ENCODE peak calls at places on chromosomes 12 and 14, in eight cellular contexts. One of them, this sample, is unnamed.

GRCh38 chr14:36383674-36384421 is 63.4 kb upstream of the MBIP start:
- DNase-seq in GF-D8: no peak
- DNase-seq in stimulated activated CD8-positive, alpha-beta memory T cell treated with anti-CD3 and anti-CD28 coated beads, Interleukin-7, amount 100 ng/mL, for 4 hours: no peak
- DNase-seq in CD4-positive, CD25-positive, alpha-beta regulatory T cell: no peak
- DNase-seq in RPMI8226: peak; percentile 27
- DNase-seq in head of caudate nucleus: peak; percentile 47
- DNase-seq in endothelial cell: no peak
- DNase-seq in H4: peak; percentile 95
- DNase-seq in this sample: no peak

GRCh38 chr14:69037790-69038448 is 58.8 kb upstream of the ACTN1 start:
- DNase-seq in RPMI8226: no peak
- DNase-seq in endothelial cell: no peak
- DNase-seq in head of caudate nucleus: no peak
- DNase-seq in H4: peak; percentile 20
- DNase-seq in GF-D8: no peak
- DNase-seq in CD4-positive, CD25-positive, alpha-beta regulatory T cell: no peak
- DNase-seq in stimulated activated CD8-positive, alpha-beta memory T cell treated with anti-CD3 and anti-CD28 coated beads, Interleukin-7, amount 100 ng/mL, for 4 hours: no peak
- DNase-seq in this sample: no peak

GRCh38 chr12:93135286-93136239 is 206.5 kb upstream of the EEA1 start:
- DNase-seq in RPMI8226: no peak
- DNase-seq in stimulated activated CD8-positive, alpha-beta memory T cell treated with anti-CD3 and anti-CD28 coated beads, Interleukin-7, amount 100 ng/mL, for 4 hours: no peak
- DNase-seq in H4: peak; percentile 77
- DNase-seq in GF-D8: peak; percentile 51
- DNase-seq in endothelial cell: no peak
- DNase-seq in CD4-positive, CD25-positive, alpha-beta regulatory T cell: peak; percentile 19
- DNase-seq in head of caudate nucleus: no peak
- DNase-seq in this sample: no peak

GRCh38 chr14:69612014-69612758 is 790 bp downstream of the SUSD6 start:
- DNase-seq in GF-D8: no peak
- DNase-seq in RPMI8226: peak; percentile 50
- DNase-seq in CD4-positive, CD25-positive, alpha-beta regulatory T cell: peak; percentile 72
- DNase-seq in head of caudate nucleus: peak; percentile 30
- DNase-seq in H4: no peak
- DNase-seq in endothelial cell: peak; percentile 39
- DNase-seq in stimulated activated CD8-positive, alpha-beta memory T cell treated with anti-CD3 and anti-CD28 coated beads, Interleukin-7, amount 100 ng/mL, for 4 hours: peak; percentile 31
- DNase-seq in this sample: no peak

GRCh38 chr14:60656755-60657608 is 7.7 kb upstream of the SIX1 start:
- DNase-seq in endothelial cell: peak; percentile 64
- DNase-seq in CD4-positive, CD25-positive, alpha-beta regulatory T cell: no peak
- DNase-seq in GF-D8: peak; percentile 54
- DNase-seq in stimulated activated CD8-positive, alpha-beta memory T cell treated with anti-CD3 and anti-CD28 coated beads, Interleukin-7, amount 100 ng/mL, for 4 hours: no peak
- DNase-seq in head of caudate nucleus: peak; percentile 13
- DNase-seq in RPMI8226: peak; percentile 61
- DNase-seq in H4: peak; percentile 41
- DNase-seq in this sample: no peak

GRCh38 chr12:47249082-47249481 is 169.3 kb upstream of the AMIGO2 start:
- DNase-seq in H4: no peak
- DNase-seq in head of caudate nucleus: no peak
- DNase-seq in endothelial cell: no peak
- DNase-seq in RPMI8226: no peak
- DNase-seq in CD4-positive, CD25-positive, alpha-beta regulatory T cell: no peak
- DNase-seq in stimulated activated CD8-positive, alpha-beta memory T cell treated with anti-CD3 and anti-CD28 coated beads, Interleukin-7, amount 100 ng/mL, for 4 hours: no peak
- DNase-seq in GF-D8: no peak
- DNase-seq in this sample: no peak

GRCh38 chr12:6418796-6419195 is 26.0 kb upstream of the CD27 start:
- DNase-seq in GF-D8: no peak
- DNase-seq in RPMI8226: no peak
- DNase-seq in head of caudate nucleus: no peak
- DNase-seq in CD4-positive, CD25-positive, alpha-beta regulatory T cell: no peak
- DNase-seq in stimulated activated CD8-positive, alpha-beta memory T cell treated with anti-CD3 and anti-CD28 coated beads, Interleukin-7, amount 100 ng/mL, for 4 hours: no peak
- DNase-seq in endothelial cell: no peak
- DNase-seq in H4: no peak
- DNase-seq in this sample: no peak

GRCh38 chr12:14965221-14965620 is 3.8 kb upstream of the ARHGDIB start:
- DNase-seq in head of caudate nucleus: no peak
- DNase-seq in H4: no peak
- DNase-seq in CD4-positive, CD25-positive, alpha-beta regulatory T cell: no peak
- DNase-seq in RPMI8226: no peak
- DNase-seq in GF-D8: no peak
- DNase-seq in stimulated activated CD8-positive, alpha-beta memory T cell treated with anti-CD3 and anti-CD28 coated beads, Interleukin-7, amount 100 ng/mL, for 4 hours: no peak
- DNase-seq in endothelial cell: no peak
- DNase-seq in this sample: no peak

GRCh38 chr12:80848858-80849257 is 88.9 kb downstream of the LIN7A start:
- DNase-seq in CD4-positive, CD25-positive, alpha-beta regulatory T cell: no peak
- DNase-seq in stimulated activated CD8-positive, alpha-beta memory T cell treated with anti-CD3 and anti-CD28 coated beads, Interleukin-7, amount 100 ng/mL, for 4 hours: no peak
- DNase-seq in RPMI8226: no peak
- DNase-seq in head of caudate nucleus: no peak
- DNase-seq in endothelial cell: no peak
- DNase-seq in GF-D8: no peak
- DNase-seq in H4: no peak
- DNase-seq in this sample: no peak

GRCh38 chr12:114399664-114400211 is 6.2 kb downstream of the TBX5 start:
- DNase-seq in H4: no peak
- DNase-seq in stimulated activated CD8-positive, alpha-beta memory T cell treated with anti-CD3 and anti-CD28 coated beads, Interleukin-7, amount 100 ng/mL, for 4 hours: no peak
- DNase-seq in head of caudate nucleus: no peak
- DNase-seq in RPMI8226: no peak
- DNase-seq in CD4-positive, CD25-positive, alpha-beta regulatory T cell: no peak
- DNase-seq in GF-D8: no peak
- DNase-seq in endothelial cell: peak; percentile 78
- DNase-seq in this sample: no peak

GRCh38 chr12:32284561-32284960 is 114.8 kb upstream of the FGD4 start:
- DNase-seq in GF-D8: no peak
- DNase-seq in CD4-positive, CD25-positive, alpha-beta regulatory T cell: no peak
- DNase-seq in RPMI8226: no peak
- DNase-seq in endothelial cell: no peak
- DNase-seq in stimulated activated CD8-positive, alpha-beta memory T cell treated with anti-CD3 and anti-CD28 coated beads, Interleukin-7, amount 100 ng/mL, for 4 hours: no peak
- DNase-seq in head of caudate nucleus: no peak
- DNase-seq in H4: no peak
- DNase-seq in this sample: no peak

GRCh38 chr14:75126121-75126544 is 715 bp downstream of the NEK9 start:
- DNase-seq in stimulated activated CD8-positive, alpha-beta memory T cell treated with anti-CD3 and anti-CD28 coated beads, Interleukin-7, amount 100 ng/mL, for 4 hours: no peak
- DNase-seq in endothelial cell: no peak
- DNase-seq in RPMI8226: no peak
- DNase-seq in GF-D8: peak; percentile 4
- DNase-seq in head of caudate nucleus: no peak
- DNase-seq in CD4-positive, CD25-positive, alpha-beta regulatory T cell: peak; percentile 42
- DNase-seq in H4: no peak
- DNase-seq in this sample: no peak

GRCh38 chr14:20606190-20606901 is 15.2 kb upstream of the RNASE12 start:
- DNase-seq in head of caudate nucleus: peak; percentile 44
- DNase-seq in RPMI8226: no peak
- DNase-seq in GF-D8: no peak
- DNase-seq in stimulated activated CD8-positive, alpha-beta memory T cell treated with anti-CD3 and anti-CD28 coated beads, Interleukin-7, amount 100 ng/mL, for 4 hours: no peak
- DNase-seq in CD4-positive, CD25-positive, alpha-beta regulatory T cell: no peak
- DNase-seq in H4: peak; percentile 51
- DNase-seq in endothelial cell: peak; percentile 57
- DNase-seq in this sample: no peak

GRCh38 chr14:87312138-87312537 is 680.8 kb downstream of the GALC start:
- DNase-seq in RPMI8226: no peak
- DNase-seq in H4: no peak
- DNase-seq in head of caudate nucleus: no peak
- DNase-seq in stimulated activated CD8-positive, alpha-beta memory T cell treated with anti-CD3 and anti-CD28 coated beads, Interleukin-7, amount 100 ng/mL, for 4 hours: no peak
- DNase-seq in CD4-positive, CD25-positive, alpha-beta regulatory T cell: no peak
- DNase-seq in GF-D8: no peak
- DNase-seq in endothelial cell: no peak
- DNase-seq in this sample: no peak

GRCh38 chr14:33201116-33201515 is 262.4 kb downstream of the NPAS3 start:
- DNase-seq in H4: no peak
- DNase-seq in endothelial cell: no peak
- DNase-seq in head of caudate nucleus: no peak
- DNase-seq in RPMI8226: no peak
- DNase-seq in GF-D8: no peak
- DNase-seq in CD4-positive, CD25-positive, alpha-beta regulatory T cell: no peak
- DNase-seq in stimulated activated CD8-positive, alpha-beta memory T cell treated with anti-CD3 and anti-CD28 coated beads, Interleukin-7, amount 100 ng/mL, for 4 hours: no peak
- DNase-seq in this sample: no peak

GRCh38 chr14:75196064-75196463 is 19.7 kb upstream of the TMED10 start:
- DNase-seq in CD4-positive, CD25-positive, alpha-beta regulatory T cell: no peak
- DNase-seq in RPMI8226: no peak
- DNase-seq in endothelial cell: no peak
- DNase-seq in stimulated activated CD8-positive, alpha-beta memory T cell treated with anti-CD3 and anti-CD28 coated beads, Interleukin-7, amount 100 ng/mL, for 4 hours: no peak
- DNase-seq in H4: no peak
- DNase-seq in GF-D8: no peak
- DNase-seq in head of caudate nucleus: no peak
- DNase-seq in this sample: no peak

GRCh38 chr14:49933128-49933527 is 40.2 kb downstream of the ARF6 start:
- DNase-seq in CD4-positive, CD25-positive, alpha-beta regulatory T cell: no peak
- DNase-seq in H4: no peak
- DNase-seq in stimulated activated CD8-positive, alpha-beta memory T cell treated with anti-CD3 and anti-CD28 coated beads, Interleukin-7, amount 100 ng/mL, for 4 hours: no peak
- DNase-seq in GF-D8: no peak
- DNase-seq in RPMI8226: no peak
- DNase-seq in head of caudate nucleus: no peak
- DNase-seq in endothelial cell: no peak
- DNase-seq in this sample: no peak

GRCh38 chr14:22471545-22472121 is 117.4 kb downstream of the DAD1 start:
- DNase-seq in stimulated activated CD8-positive, alpha-beta memory T cell treated with anti-CD3 and anti-CD28 coated beads, Interleukin-7, amount 100 ng/mL, for 4 hours: no peak
- DNase-seq in H4: peak; percentile 58
- DNase-seq in CD4-positive, CD25-positive, alpha-beta regulatory T cell: no peak
- DNase-seq in GF-D8: no peak
- DNase-seq in head of caudate nucleus: peak; percentile 35
- DNase-seq in endothelial cell: peak; percentile 55
- DNase-seq in RPMI8226: peak; percentile 37
- DNase-seq in this sample: peak; percentile 83

GRCh38 chr14:63632932-63633514 is 8.6 kb downstream of the WDR89 start:
- DNase-seq in stimulated activated CD8-positive, alpha-beta memory T cell treated with anti-CD3 and anti-CD28 coated beads, Interleukin-7, amount 100 ng/mL, for 4 hours: no peak
- DNase-seq in head of caudate nucleus: no peak
- DNase-seq in CD4-positive, CD25-positive, alpha-beta regulatory T cell: peak; percentile 73
- DNase-seq in GF-D8: no peak
- DNase-seq in endothelial cell: no peak
- DNase-seq in H4: peak; percentile 22
- DNase-seq in RPMI8226: peak; percentile 14
- DNase-seq in this sample: no peak

GRCh38 chr12:122473543-122474323 is 27.0 kb downstream of the ZCCHC8 start:
- DNase-seq in CD4-positive, CD25-positive, alpha-beta regulatory T cell: no peak
- DNase-seq in endothelial cell: no peak
- DNase-seq in GF-D8: no peak
- DNase-seq in H4: no peak
- DNase-seq in stimulated activated CD8-positive, alpha-beta memory T cell treated with anti-CD3 and anti-CD28 coated beads, Interleukin-7, amount 100 ng/mL, for 4 hours: no peak
- DNase-seq in RPMI8226: no peak
- DNase-seq in head of caudate nucleus: no peak
- DNase-seq in this sample: no peak

GRCh38 chr14:100620437-100621100 is 33.4 kb upstream of the BEGAIN start:
- DNase-seq in RPMI8226: no peak
- DNase-seq in head of caudate nucleus: no peak
- DNase-seq in H4: no peak
- DNase-seq in stimulated activated CD8-positive, alpha-beta memory T cell treated with anti-CD3 and anti-CD28 coated beads, Interleukin-7, amount 100 ng/mL, for 4 hours: no peak
- DNase-seq in CD4-positive, CD25-positive, alpha-beta regulatory T cell: no peak
- DNase-seq in endothelial cell: no peak
- DNase-seq in GF-D8: no peak
- DNase-seq in this sample: no peak

This sample was measured in posterior cingulate gyrus.